ENCODE peak calls at places on chromosomes 11 and 22, in six cellular contexts. N is K562, S is SK-N-SH, C is HCT116, Y is GM12878, F is HepG2. R is an unnamed sample.
A peak's percentile ranks its signal among the peaks of the same experiment; 100 is the strongest.

GRCh38 chr22:17102297-17102667 is 17.5 kb downstream of the IL17RA start:
- DNase-seq in N (peak; percentile 44), S (no peak), C (no peak), Y (no peak), F (no peak), R (no peak)

GRCh38 chr22:43967069-43967468 is 11.8 kb downstream of the SAMM50 start:
- DNase-seq in N (no peak), S (no peak), C (no peak), Y (no peak), F (no peak), R (no peak)

GRCh38 chr22:36729321-36729720 is 25.8 kb upstream of the CACNG2 start:
- DNase-seq in N (no peak), S (no peak), C (no peak), Y (no peak), F (no peak), R (no peak)

GRCh38 chr11:87128372-87128771 is 90.6 kb downstream of the TMEM135 start:
- DNase-seq in N (no peak), S (no peak), C (no peak), Y (no peak), F (peak; percentile 59), R (no peak)

GRCh38 chr22:32142600-32142999 is 16.5 kb downstream of the C22orf42 start:
- DNase-seq in N (no peak), S (no peak), C (no peak), Y (no peak), F (no peak), R (no peak)

GRCh38 chr11:111941963-111942362 is 4.8 kb downstream of the DIXDC1 start:
- DNase-seq in N (no peak), S (peak; percentile 44), C (no peak), Y (no peak), F (no peak), R (no peak)

GRCh38 chr11:62607729-62608128 is 4.8 kb downstream of the EML3 start:
- DNase-seq in N (no peak), S (no peak), C (no peak), Y (no peak), F (no peak), R (no peak)

GRCh38 chr22:44399906-44400762 is 87.4 kb upstream of the SHISAL1 start:
- DNase-seq in N (no peak), S (peak; percentile 9), C (no peak), Y (no peak), F (no peak), R (no peak)

GRCh38 chr11:68040121-68040956 is 1.5 kb downstream of the TCIRG1 start:
- DNase-seq in N (no peak), S (peak; percentile 86), C (no peak), Y (peak; percentile 21), F (peak; percentile 79), R (no peak)

GRCh38 chr11:120800206-120800605 is 223.7 kb upstream of the TBCEL start:
- DNase-seq in N (no peak), S (no peak), C (no peak), Y (no peak), F (no peak), R (no peak)

GRCh38 chr11:94178331-94178730 is 49.7 kb downstream of the PANX1 start:
- DNase-seq in N (no peak), S (no peak), C (no peak), Y (no peak), F (no peak), R (no peak)

GRCh38 chr22:44646668-44647067 is 55.3 kb upstream of the PRR5 start:
- DNase-seq in N (no peak), S (peak; percentile 16), C (no peak), Y (no peak), F (no peak), R (no peak)

GRCh38 chr22:38203090-38203810 is 1.5 kb downstream of the MAFF start:
- DNase-seq in N (no peak), S (peak; percentile 50), C (no peak), Y (no peak), F (peak; percentile 46), R (no peak)

GRCh38 chr11:119626910-119627305 is 102.1 kb downstream of the NECTIN1 start:
- DNase-seq in N (no peak), S (no peak), C (no peak), Y (no peak), F (no peak), R (no peak)

GRCh38 chr22:19523240-19524169 is 705 bp downstream of the CLDN5 start:
- DNase-seq in N (peak; percentile 56), S (peak; percentile 65), C (no peak), Y (no peak), F (no peak), R (no peak)

GRCh38 chr22:31625661-31626426 is 36.2 kb downstream of the PISD start:
- DNase-seq in N (peak; percentile 61), S (no peak), C (no peak), Y (no peak), F (no peak), R (no peak)

GRCh38 chr11:85941380-85941973 is 86.3 kb downstream of the CCDC83 start:
- DNase-seq in N (peak; percentile 47), S (peak; percentile 63), C (no peak), Y (no peak), F (peak; percentile 56), R (no peak)

GRCh38 chr11:77190331-77191075 is 62.5 kb downstream of the MYO7A start:
- DNase-seq in N (peak; percentile 28), S (no peak), C (no peak), Y (no peak), F (no peak), R (no peak)

GRCh38 chr11:18618341-18619025 is 15.7 kb downstream of the SPTY2D1 start:
- DNase-seq in N (no peak), S (no peak), C (no peak), Y (no peak), F (no peak), R (no peak)

GRCh38 chr11:2357246-2357645 is 19.9 kb upstream of the CD81 start:
- DNase-seq in N (no peak), S (no peak), C (no peak), Y (no peak), F (no peak), R (no peak)
- TF ChIP-seq REST in N (no peak), S (no peak), C (no peak), Y (no peak), F (no peak), R (no peak)

DNA sequence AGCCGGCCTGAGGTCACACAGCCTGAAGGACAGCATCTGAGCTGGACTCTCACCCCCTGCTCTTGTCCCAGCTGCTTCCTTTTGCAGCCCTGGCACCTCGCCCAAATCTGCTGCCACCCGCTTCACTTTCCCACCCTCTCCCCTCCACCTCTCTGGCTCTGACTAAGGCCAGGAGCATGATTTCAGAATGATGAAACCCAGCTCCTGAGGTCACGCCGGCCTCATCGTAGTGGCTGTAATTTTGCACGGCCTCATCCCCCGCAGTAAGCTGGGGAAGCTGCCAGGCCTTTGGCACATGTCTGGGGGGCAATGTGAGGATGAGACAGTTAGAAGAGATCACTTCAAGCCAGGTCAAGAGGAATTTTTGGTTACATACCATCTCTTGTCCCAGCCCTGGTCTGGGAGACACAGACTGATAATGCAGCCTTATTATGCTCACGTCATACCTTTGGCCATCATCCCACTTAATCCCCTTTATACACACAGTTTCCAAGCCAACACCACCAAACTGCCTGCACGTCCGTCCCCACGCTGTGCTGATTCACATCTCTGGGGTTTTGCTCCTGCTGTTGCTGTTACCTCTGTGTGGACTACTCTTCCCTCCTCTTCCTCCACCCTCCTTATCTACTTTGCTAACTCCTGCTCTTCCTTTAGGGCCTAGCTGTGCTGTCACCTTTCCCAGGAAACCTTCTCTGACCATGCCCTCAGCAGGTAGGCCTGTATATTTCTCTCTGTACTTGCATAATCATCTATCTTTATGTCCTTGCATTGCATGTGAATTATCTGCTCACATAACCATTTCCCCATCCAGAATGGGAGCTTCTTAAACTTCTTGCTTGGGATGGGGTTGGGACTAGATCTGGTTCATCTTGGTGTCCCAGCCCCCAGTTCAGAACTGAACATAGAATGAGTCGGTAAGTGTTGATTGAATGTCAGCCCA is 58.0 kb downstream of the CHRDL2 start:
- DNase-seq in N (peak; percentile 32), S (peak; percentile 77), C (no peak), Y (no peak), F (no peak), R (no peak)
- TF ChIP-seq POLR2AphosphoS5 in N (no peak), S (no peak), C (no peak), Y (no peak), F (no peak), R (no peak)

DNA sequence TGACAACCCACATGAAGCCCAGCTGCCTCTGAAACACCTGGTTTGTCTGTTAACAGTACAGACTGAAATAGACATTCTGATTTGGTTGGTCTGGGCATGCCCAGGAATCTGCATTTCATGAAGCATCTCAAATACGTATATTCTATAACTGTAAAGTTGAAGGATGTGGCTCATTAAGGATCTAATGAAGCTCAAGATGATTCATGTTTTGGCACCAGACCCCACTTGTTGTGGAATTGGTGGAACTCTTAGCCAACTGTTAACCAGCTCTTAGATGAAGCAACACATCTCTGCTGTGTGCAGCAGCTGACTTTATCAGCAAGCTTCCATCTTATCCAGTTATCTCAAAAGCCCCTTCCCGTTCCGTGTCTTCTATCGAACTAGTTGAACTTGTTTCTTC is 232.2 kb downstream of the INSC start:
- DNase-seq in N (no peak), S (no peak), C (no peak), Y (no peak), F (no peak), R (no peak)
- TF ChIP-seq SIN3A in N (no peak), S (no peak), C (no peak), Y (no peak), F (no peak), R (no peak)

DNA sequence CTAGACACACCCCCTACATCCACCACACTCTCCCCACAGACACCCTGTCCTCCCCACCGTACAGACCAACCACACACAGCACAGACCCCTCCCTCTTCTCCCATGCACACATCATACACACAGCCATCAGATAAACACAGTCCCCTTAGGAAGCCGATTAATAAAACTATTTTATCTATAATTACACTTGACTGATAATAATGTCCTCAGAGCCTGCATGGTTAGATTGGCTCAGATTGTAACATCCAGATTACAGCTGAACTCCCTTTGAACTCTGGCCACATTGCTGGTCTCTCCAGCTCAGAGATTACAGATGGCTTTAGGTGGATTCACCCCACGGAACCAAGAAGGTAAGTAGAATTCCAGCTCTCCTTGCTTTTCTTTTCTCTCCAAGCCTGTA is 9.5 kb upstream of the ELF5 start:
- DNase-seq in N (no peak), S (peak; percentile 70), C (no peak), Y (no peak), F (no peak), R (no peak)
- TF ChIP-seq REST in N (no peak), S (no peak), C (no peak), Y (no peak), F (no peak), R (no peak)

GRCh38 chr11:79481795-79482194 is 41.0 kb upstream of the TENM4 start:
- DNase-seq in N (no peak), S (no peak), C (no peak), Y (peak; percentile 44), F (no peak), R (no peak)

GRCh38 chr11:79484872-79485271 is 44.0 kb upstream of the TENM4 start:
- DNase-seq in N (no peak), S (no peak), C (no peak), Y (no peak), F (no peak), R (no peak)

GRCh38 chr11:79480864-79481263 is 40.0 kb upstream of the TENM4 start:
- DNase-seq in N (no peak), S (no peak), C (no peak), Y (no peak), F (no peak), R (no peak)

GRCh38 chr11:79485694-79486093 is 44.9 kb upstream of the TENM4 start:
- DNase-seq in N (no peak), S (no peak), C (no peak), Y (no peak), F (no peak), R (no peak)

GRCh38 chr11:79482800-79483199 is 42.0 kb upstream of the TENM4 start:
- DNase-seq in N (no peak), S (no peak), C (no peak), Y (peak; percentile 72), F (no peak), R (no peak)
- TF ChIP-seq POLR2AphosphoS5 in N (no peak), S (no peak), C (no peak), Y (no peak), F (no peak), R (no peak)

R was measured in Panc1.